ENCODE peak calls at places on chromosome 18, in ten cellular contexts. R, G, C, I, F, T, V, U, S and N are unnamed samples.

GRCh38 chr18:61681065-61681464 is 211.7 kb downstream of the RNF152 start:
- DNase-seq in S (no peak), T (no peak), I (no peak), U (no peak), R (no peak), G (no peak), V (no peak), F (no peak), C (no peak), N (no peak)

GRCh38 chr18:62988467-62988866 is 273.1 kb downstream of the PHLPP1 start:
- DNase-seq in S (no peak), U (no peak), R (no peak), G (no peak), T (no peak), F (no peak), V (no peak), C (no peak), I (no peak), N (no peak)

GRCh38 chr18:2883137-2883671 is 36.4 kb downstream of the EMILIN2 start:
- DNase-seq in C (no peak), V (no peak), I (no peak), F (peak), T (no peak), S (no peak), G (no peak), R (no peak), U (no peak), N (no peak)

GRCh38 chr18:63082661-63083531 is 236.7 kb downstream of the BCL2 start:
- DNase-seq in F (no peak), I (no peak), T (no peak), R (no peak), G (no peak), S (no peak), C (no peak), U (no peak), V (no peak), N (no peak)

GRCh38 chr18:63040788-63041410 is 278.7 kb downstream of the BCL2 start:
- DNase-seq in C (no peak), G (no peak), S (no peak), U (no peak), F (no peak), T (no peak), I (no peak), R (no peak), V (no peak), N (no peak)

GRCh38 chr18:62612246-62612645 is 89.4 kb downstream of the ZCCHC2 start:
- DNase-seq in U (no peak), I (no peak), T (no peak), C (no peak), V (no peak), S (no peak), G (no peak), R (no peak), F (no peak), N (peak)

GRCh38 chr18:79490593-79491551 is 95.1 kb downstream of the NFATC1 start:
- DNase-seq in F (peak), C (no peak), U (no peak), I (no peak), T (no peak), S (no peak), R (no peak), G (no peak), V (no peak), N (no peak)

GRCh38 chr18:494602-494983 is 5.9 kb downstream of the COLEC12 start:
- DNase-seq in F (no peak), G (no peak), U (no peak), V (no peak), T (no peak), I (no peak), R (no peak), S (no peak), C (no peak), N (no peak)

GRCh38 chr18:48455555-48456478 is 46.6 kb upstream of the ZBTB7C start:
- DNase-seq in R (no peak), V (no peak), F (peak), U (no peak), C (peak), T (no peak), G (no peak), I (no peak), S (no peak), N (no peak)

GRCh38 chr18:21361297-21361880 is 119.4 kb downstream of the GREB1L start:
- DNase-seq in R (no peak), F (peak), C (no peak), U (peak), S (no peak), G (no peak), V (no peak), T (no peak), I (no peak), N (no peak)

GRCh38 chr18:61448316-61448715 is 115.1 kb downstream of the CDH20 start:
- DNase-seq in T (no peak), C (no peak), I (no peak), S (no peak), U (no peak), R (no peak), G (no peak), V (no peak), F (no peak), N (no peak)